ENCODE peak calls at places on chromosomes 16 and 17, in six cellular contexts. X is adrenal gland, Z is heart left ventricle, K is NB4, I is sigmoid colon, Q is lower leg skin. R is an unnamed sample.

GRCh38 chr16:52237823-52238222 is 309.1 kb downstream of the TOX3 start:
- DNase-seq in X (no peak), Z (no peak), K (no peak), I (no peak), Q (no peak), R (no peak)

GRCh38 chr16:3058173-3059030 is 7.0 kb upstream of the IL32 start:
- DNase-seq in X (no peak), Z (peak), K (peak), I (peak), Q (no peak), R (peak)

GRCh38 chr16:28192811-28193529 is 18.8 kb downstream of the XPO6 start:
- DNase-seq in X (no peak), Z (no peak), K (peak), I (no peak), Q (no peak), R (no peak)

GRCh38 chr17:1626333-1626732 is 2.3 kb downstream of the SLC43A2 start:
- DNase-seq in X (no peak), Z (no peak), K (no peak), I (no peak), Q (no peak), R (no peak)

GRCh38 chr17:50961282-50962220 is 95.4 kb upstream of the TOB1 start:
- DNase-seq in X (no peak), Z (no peak), K (no peak), I (no peak), Q (no peak), R (no peak)

GRCh38 chr17:77200711-77201110 is 59.9 kb downstream of the SEC14L1 start:
- DNase-seq in X (peak), Z (no peak), K (no peak), I (no peak), Q (no peak), R (no peak)

GRCh38 chr16:50366126-50366525 is 2.7 kb downstream of the BRD7 start:
- DNase-seq in X (no peak), Z (no peak), K (peak), I (no peak), Q (no peak), R (no peak)

GRCh38 chr17:10136258-10136981 is 62.0 kb downstream of the GAS7 start:
- DNase-seq in X (no peak), Z (no peak), K (no peak), I (no peak), Q (no peak), R (no peak)

GRCh38 chr17:21021208-21021803 is 21.5 kb downstream of the USP22 start:
- DNase-seq in X (no peak), Z (no peak), K (no peak), I (peak), Q (no peak), R (no peak)

GRCh38 chr16:87735270-87736002 is 30.4 kb downstream of the KLHDC4 start:
- DNase-seq in X (no peak), Z (no peak), K (no peak), I (no peak), Q (no peak), R (no peak)

GRCh38 chr16:55569025-55569424 is 2.5 kb downstream of the CAPNS2 start:
- DNase-seq in X (peak), Z (no peak), K (peak), I (peak), Q (no peak), R (no peak)

GRCh38 chr16:85279874-85280545 is 167.7 kb upstream of the CIBAR2 start:
- DNase-seq in X (peak), Z (peak), K (no peak), I (peak), Q (no peak), R (no peak)

GRCh38 chr17:81817758-81818147 is 13.8 kb downstream of the GCGR start:
- DNase-seq in X (no peak), Z (no peak), K (no peak), I (no peak), Q (no peak), R (no peak)

GRCh38 chr16:12639044-12639443 is 164.6 kb downstream of the CPPED1 start:
- DNase-seq in X (no peak), Z (no peak), K (peak), I (no peak), Q (no peak), R (no peak)

GRCh38 chr17:55426851-55427586 is 5.4 kb upstream of the MMD start:
- DNase-seq in X (no peak), Z (no peak), K (no peak), I (no peak), Q (no peak), R (no peak)

GRCh38 chr17:16352303-16352837 is 899 bp downstream of the CENPV start:
- DNase-seq in X (peak), Z (no peak), K (peak), I (no peak), Q (no peak), R (peak)

GRCh38 chr16:66898207-66898606 is 17.9 kb downstream of the PDP2 start:
- DNase-seq in X (peak), Z (no peak), K (no peak), I (no peak), Q (no peak), R (peak)

GRCh38 chr16:15976225-15976812 is 26.9 kb downstream of the ABCC1 start:
- DNase-seq in X (no peak), Z (no peak), K (no peak), I (no peak), Q (no peak), R (no peak)

GRCh38 chr17:64186171-64187092 is 56.5 kb upstream of the ERN1 start:
- DNase-seq in X (no peak), Z (no peak), K (no peak), I (no peak), Q (no peak), R (no peak)
- TF ChIP-seq POLR2A in X (no peak), Z (no peak), K (no peak), I (no peak), Q (no peak), R (no peak)

GRCh38 chr17:35588196-35588920 is 1.2 kb downstream of the AP2B1 start:
- DNase-seq in X (no peak), Z (no peak), K (peak), I (no peak), Q (no peak), R (no peak)

GRCh38 chr17:35590249-35590824 is 3.2 kb downstream of the AP2B1 start:
- DNase-seq in X (no peak), Z (no peak), K (no peak), I (no peak), Q (no peak), R (no peak)

GRCh38 chr17:35586569-35587073 is 501 bp upstream of the AP2B1 start:
- DNase-seq in X (no peak), Z (no peak), K (no peak), I (no peak), Q (no peak), R (no peak)

DNA sequence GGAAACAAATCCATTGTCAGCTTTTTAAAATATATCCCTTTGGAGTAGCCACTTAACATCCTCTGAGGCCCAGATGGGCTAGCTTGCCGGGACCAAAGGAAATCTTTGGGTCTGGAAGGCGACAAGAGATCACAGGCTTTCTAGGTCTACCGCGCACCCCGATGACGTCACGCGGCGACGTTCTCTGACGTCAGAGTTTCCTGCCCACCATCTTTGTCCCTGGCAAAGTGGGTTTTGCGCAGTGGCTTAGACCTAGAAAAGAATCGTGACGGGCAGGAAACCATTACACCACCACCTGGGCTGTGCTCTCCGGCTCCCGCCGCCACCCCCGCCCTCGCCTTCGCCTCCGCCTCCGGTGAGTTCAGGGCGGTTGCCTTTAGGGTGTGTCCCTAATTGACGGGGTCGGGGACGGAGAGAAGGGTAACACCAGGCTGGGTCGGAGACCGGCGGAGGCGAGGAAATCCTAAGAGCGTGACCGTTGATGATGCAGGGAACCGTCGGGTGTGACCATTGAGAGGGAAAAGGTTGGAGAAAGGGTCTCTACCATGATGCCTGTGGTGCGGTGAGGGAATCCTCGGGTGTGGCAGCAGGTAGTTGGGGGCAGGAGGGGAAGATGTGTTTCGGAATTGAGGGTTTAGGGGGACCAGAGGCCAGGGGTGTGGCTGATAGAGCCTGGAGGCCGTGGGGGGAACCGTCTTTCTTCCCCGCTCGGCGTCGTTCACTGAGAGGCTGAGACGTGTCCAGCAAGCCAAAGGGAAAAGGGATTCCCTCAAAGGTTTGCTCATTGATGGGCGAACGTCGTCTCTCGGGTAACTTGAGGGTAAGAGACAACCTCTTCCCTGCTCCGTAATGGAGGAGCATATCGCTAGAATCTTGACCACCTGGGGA is at the start of gene AP2B1:
- DNase-seq in X (peak), Z (peak), K (peak), I (peak), Q (peak), R (peak)
- TF ChIP-seq CTCF in X (no peak), Z (no peak), K (no peak), I (no peak), Q (no peak), R (peak)

GRCh38 chr16:56606071-56606687 is 2.2 kb upstream of the MT2A start:
- DNase-seq in X (peak), Z (no peak), K (no peak), I (peak), Q (peak), R (peak)

GRCh38 chr16:56608043-56608875 is at the start of gene MT2A:
- DNase-seq in X (peak), Z (peak), K (peak), I (peak), Q (peak), R (peak)

GRCh38 chr16:56608876-56609462 is 585 bp downstream of the MT2A start:
- DNase-seq in X (no peak), Z (no peak), K (peak), I (no peak), Q (no peak), R (no peak)

GRCh38 chr16:56606688-56607618 is 1.4 kb upstream of the MT2A start:
- DNase-seq in X (peak), Z (peak), K (peak), I (peak), Q (peak), R (peak)

GRCh38 chr16:56607675-56608042 is 725 bp upstream of the MT2A start:
- DNase-seq in X (no peak), Z (no peak), K (peak), I (no peak), Q (no peak), R (no peak)
- TF ChIP-seq POLR2A in X (no peak), Z (no peak), K (no peak), I (no peak), Q (no peak), R (no peak)

GRCh38 chr17:27430383-27430840 is 25.8 kb upstream of the KSR1 start:
- DNase-seq in X (no peak), Z (no peak), K (no peak), I (no peak), Q (no peak), R (no peak)

GRCh38 chr17:27429666-27430382 is 26.4 kb upstream of the KSR1 start:
- DNase-seq in X (no peak), Z (no peak), K (no peak), I (no peak), Q (no peak), R (no peak)

GRCh38 chr17:27433521-27433920 is 22.7 kb upstream of the KSR1 start:
- DNase-seq in X (no peak), Z (no peak), K (no peak), I (no peak), Q (no peak), R (no peak)

GRCh38 chr17:27428781-27429505 is 27.3 kb upstream of the KSR1 start:
- DNase-seq in X (no peak), Z (no peak), K (no peak), I (no peak), Q (no peak), R (no peak)

GRCh38 chr17:27430882-27431491 is 25.3 kb upstream of the KSR1 start:
- DNase-seq in X (peak), Z (no peak), K (peak), I (peak), Q (no peak), R (no peak)
- TF ChIP-seq CTCF in X (peak), Z (peak), K (peak), I (peak), Q (no peak), R (no peak)

GRCh38 chr17:41666708-41667279 is 21.9 kb upstream of the EIF1 start:
- DNase-seq in X (peak), Z (peak), K (peak), I (peak), Q (peak), R (peak)
- TF ChIP-seq POLR2A in X (no peak), Z (no peak), K (no peak), I (no peak), Q (no peak), R (no peak)

GRCh38 chr17:72455562-72455961 is 334.7 kb downstream of the SOX9 start:
- DNase-seq in X (no peak), Z (no peak), K (no peak), I (no peak), Q (no peak), R (no peak)
- TF ChIP-seq CTCF in X (no peak), Z (no peak), K (no peak), I (no peak), Q (no peak), R (no peak)

DNA sequence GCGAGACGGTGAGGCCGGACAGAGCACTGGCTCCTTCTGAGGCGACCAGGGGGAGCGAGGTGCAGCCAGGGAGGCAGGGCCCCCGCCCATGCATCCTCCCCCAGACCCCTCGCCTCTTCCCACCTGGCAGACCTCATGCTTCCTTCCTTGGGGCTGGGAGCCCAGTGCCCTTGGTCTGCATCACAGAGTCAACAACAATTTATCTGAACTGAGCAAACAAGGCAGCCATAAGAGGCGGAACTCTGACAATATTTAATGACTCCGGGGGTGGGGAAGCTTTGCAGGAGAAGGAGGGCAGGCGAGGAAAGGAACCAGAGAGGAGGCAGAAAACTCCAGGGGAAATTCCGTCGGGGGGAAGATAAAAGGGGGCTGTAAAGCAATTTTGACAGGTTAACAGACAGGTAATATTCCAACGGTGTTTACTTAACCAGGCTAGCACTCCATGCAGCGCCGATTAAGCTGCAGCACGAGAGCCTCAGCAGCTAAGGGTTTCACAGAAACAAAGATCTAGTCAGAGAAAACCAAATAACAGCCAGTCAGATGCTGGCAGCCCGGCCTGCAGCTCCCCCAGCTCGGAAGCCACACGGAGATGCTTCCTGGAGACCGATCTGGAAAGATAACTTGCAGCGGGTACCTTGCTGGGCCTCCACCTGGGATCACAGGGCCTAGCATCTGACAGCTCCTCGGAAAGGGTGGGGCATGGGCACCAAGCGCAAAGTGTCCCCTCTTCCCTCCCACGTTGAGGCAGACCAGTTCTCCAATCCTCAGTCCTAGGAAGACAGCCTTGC is 398.2 kb downstream of the SOX9 start:
- DNase-seq in X (no peak), Z (no peak), K (no peak), I (no peak), Q (no peak), R (no peak)
- TF ChIP-seq POLR2A in X (no peak), Z (no peak), K (no peak), I (no peak), Q (no peak), R (no peak)

DNA sequence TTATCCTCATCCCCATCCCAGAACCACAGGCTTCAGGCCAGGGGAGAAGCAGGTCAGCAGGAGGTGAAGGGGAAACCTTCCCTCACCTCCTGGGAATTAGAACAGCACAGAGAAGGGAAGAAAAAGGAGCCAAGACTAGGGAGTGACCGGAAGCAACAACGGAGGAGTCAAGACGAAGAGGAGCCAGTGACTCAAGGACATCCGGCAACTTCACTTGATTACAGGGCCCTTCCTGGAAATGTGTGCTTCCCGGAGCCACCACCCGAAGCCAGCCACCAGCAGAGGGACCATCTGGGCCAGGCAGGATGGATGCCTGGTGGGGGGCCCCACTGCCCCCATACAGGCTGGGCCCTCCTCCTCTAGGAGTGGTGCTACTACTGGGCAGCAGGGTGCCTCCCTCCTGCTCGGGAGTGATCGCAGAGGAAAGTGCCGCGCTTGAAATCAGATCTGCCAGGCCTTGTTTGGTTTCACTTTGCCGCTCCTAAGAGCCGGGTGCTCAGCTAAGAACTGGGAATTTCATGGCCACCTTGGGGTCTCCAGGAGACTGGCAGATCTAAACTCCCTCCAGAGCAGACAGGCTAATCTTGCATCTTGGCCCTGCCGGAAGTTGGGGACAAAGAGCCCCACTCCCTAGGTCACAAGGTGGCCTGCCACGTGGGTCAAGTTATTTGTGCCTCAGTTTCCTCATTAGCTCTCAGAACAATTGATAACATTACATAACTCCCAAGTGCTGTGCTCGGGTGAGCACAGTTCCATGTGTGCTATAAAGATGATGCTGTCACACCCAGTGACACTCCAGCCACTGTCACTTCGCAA is 6.6 kb downstream of the CDC42EP4 start:
- DNase-seq in X (peak), Z (peak), K (no peak), I (peak), Q (no peak), R (peak)
- TF ChIP-seq CTCF in X (no peak), Z (peak), K (no peak), I (no peak), Q (no peak), R (peak)

DNA sequence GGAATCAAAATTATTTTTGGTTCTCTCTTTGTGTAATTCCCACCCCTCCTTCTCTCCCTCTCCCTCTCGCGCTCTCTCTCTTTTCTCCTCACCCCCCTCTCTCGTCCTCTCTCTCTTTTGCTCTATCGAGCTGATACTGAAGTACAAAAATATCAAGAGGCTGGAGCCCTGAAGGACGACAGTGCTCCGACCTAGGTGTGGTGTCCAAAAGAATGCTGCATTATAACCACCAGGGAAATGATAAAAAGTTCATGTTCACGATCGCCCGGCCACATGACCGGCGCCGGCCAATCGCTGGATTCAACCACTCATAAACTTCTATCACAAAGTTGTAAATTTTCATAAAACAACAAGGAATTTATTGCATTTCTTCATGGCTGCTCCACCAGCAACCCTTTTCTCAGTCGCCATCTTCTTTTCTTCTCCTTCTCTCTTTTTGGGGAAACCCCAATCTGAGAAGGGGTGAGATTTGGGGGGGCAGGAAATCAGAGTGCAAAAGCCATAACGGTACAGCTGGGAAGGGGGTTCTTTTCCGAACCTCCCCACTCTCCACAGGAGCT is at the start of gene HOXB6:
- DNase-seq in X (peak), Z (no peak), K (no peak), I (no peak), Q (no peak), R (no peak)
- TF ChIP-seq POLR2A in X (peak), Z (no peak), K (no peak), I (peak), Q (no peak), R (no peak)

GRCh38 chr17:499836-500543 is 147.4 kb upstream of the RPH3AL start:
- DNase-seq in X (no peak), Z (no peak), K (peak), I (no peak), Q (no peak), R (no peak)
- TF ChIP-seq CTCF in X (no peak), Z (no peak), K (no peak), I (no peak), Q (no peak), R (no peak)

R was measured in ovary.